ENCODE peak calls at places on chromosomes 1 and 21, in six cellular contexts. T is cardiac muscle cell; K is tibial nerve; W is GM23248; I is CD4-positive, CD25-positive, alpha-beta regulatory T cell; R is right cardiac atrium. E is an unnamed sample. For H3K9me3 and H3K27me3, the result is how much of the 10 kb centered on the place peaks cover.

GRCh38 chr1:234986750-234987414 is 141.8 kb downstream of the TOMM20 start:
- DNase-seq in T (peak), I (no peak), R (no peak), W (no peak), K (no peak), E (no peak)

GRCh38 chr21:35217504-35218060 is 168.5 kb upstream of the RUNX1 start:
- DNase-seq in T (peak), R (no peak), K (no peak), W (peak), I (no peak), E (no peak)

GRCh38 chr1:244305776-244306341 is 145.8 kb downstream of the ADSS2 start:
- DNase-seq in I (no peak), W (no peak), T (no peak), R (no peak), K (no peak), E (no peak)

GRCh38 chr1:232528472-232529089 is 101.4 kb downstream of the SIPA1L2 start:
- DNase-seq in K (no peak), T (no peak), R (no peak), I (no peak), W (no peak), E (no peak)

GRCh38 chr1:215517441-215517891 is 49.6 kb upstream of the KCTD3 start:
- DNase-seq in T (peak), W (peak), R (no peak), I (no peak), K (no peak), E (no peak)

GRCh38 chr1:205543351-205544305 is 39.2 kb downstream of the CDK18 start:
- DNase-seq in K (peak), T (peak), W (peak), I (no peak), R (peak), E (peak)

GRCh38 chr1:37807220-37807554 is 403 bp upstream of the C1orf122 start:
- DNase-seq in R (no peak), K (no peak), W (peak), T (no peak), I (no peak), E (no peak)

GRCh38 chr1:207672525-207673130 is 27.7 kb downstream of the CR1L start:
- DNase-seq in K (no peak), T (no peak), R (no peak), I (no peak), W (peak), E (no peak)

GRCh38 chr1:38651669-38652068 is 207.9 kb downstream of the RRAGC start:
- DNase-seq in I (no peak), T (no peak), W (no peak), K (no peak), R (no peak), E (no peak)

GRCh38 chr1:67831850-67832513 is 1.3 kb downstream of the GNG12 start:
- DNase-seq in R (peak), T (peak), W (peak), K (peak), I (no peak), E (no peak)

GRCh38 chr1:85935234-85935633 is 221.3 kb downstream of the COL24A1 start:
- DNase-seq in R (no peak), I (no peak), W (peak), K (no peak), T (no peak), E (no peak)

GRCh38 chr1:154176341-154176740 is 15.6 kb downstream of the TPM3 start:
- DNase-seq in T (peak), I (no peak), K (peak), W (peak), R (no peak), E (no peak)

GRCh38 chr1:93751391-93752250 is 70.0 kb upstream of the BCAR3 start:
- DNase-seq in I (no peak), R (peak), W (peak), T (no peak), K (no peak), E (no peak)

GRCh38 chr1:5164155-5164554 is 509.7 kb downstream of the AJAP1 start:
- DNase-seq in R (no peak), T (no peak), K (no peak), W (no peak), I (no peak), E (no peak)

GRCh38 chr1:172399369-172400072 is 21.0 kb upstream of the C1orf105 start:
- DNase-seq in T (peak), I (peak), R (peak), K (peak), W (peak), E (no peak)

GRCh38 chr1:110476028-110476765 is 25.2 kb downstream of the PROK1 start:
- DNase-seq in W (no peak), K (no peak), I (no peak), T (peak), R (no peak), E (no peak)

GRCh38 chr21:26842976-26843911 is 2.0 kb downstream of the ADAMTS1 start:
- DNase-seq in K (peak), I (no peak), R (peak), T (peak), W (peak), E (no peak)

GRCh38 chr1:12595839-12596821 is 21.9 kb downstream of the DHRS3 start:
- DNase-seq in T (peak), K (peak), I (no peak), R (peak), W (peak), E (no peak)

GRCh38 chr21:42661688-42662429 is 8.4 kb downstream of the PDE9A start:
- DNase-seq in I (no peak), W (no peak), K (no peak), R (no peak), T (no peak), E (no peak)

GRCh38 chr21:42657676-42658319 is 4.4 kb downstream of the PDE9A start:
- DNase-seq in W (no peak), R (no peak), T (no peak), I (no peak), K (no peak), E (no peak)

GRCh38 chr21:42658320-42659105 is 5.1 kb downstream of the PDE9A start:
- DNase-seq in T (no peak), K (no peak), I (no peak), W (no peak), R (peak), E (no peak)

GRCh38 chr21:42659416-42660117 is 6.1 kb downstream of the PDE9A start:
- DNase-seq in W (no peak), R (no peak), K (no peak), T (no peak), I (no peak), E (no peak)

GRCh38 chr21:42660118-42660470 is 6.7 kb downstream of the PDE9A start:
- DNase-seq in W (no peak), T (no peak), R (no peak), I (no peak), K (no peak), E (no peak)
- H3K27ac ChIP-seq in W (no peak), T (no peak), R (no peak), I (no peak), K (peak), E (no peak)

GRCh38 chr1:49333946-49334345 is 557.3 kb upstream of the BEND5 start:
- DNase-seq in I (no peak), K (no peak), R (no peak), T (no peak), W (no peak), E (no peak)
- H3K9me3 ChIP-seq in I (under half), K (under half), R (under half), T (under half), W (under half), E (under half)

GRCh38 chr1:229270547-229271447 is at the start of gene RAB4A:
- DNase-seq in K (peak), T (peak), R (peak), W (peak), I (peak), E (peak)

GRCh38 chr1:229273507-229274232 is 2.8 kb downstream of the RAB4A start:
- DNase-seq in W (no peak), R (no peak), T (peak), I (no peak), K (no peak), E (no peak)

GRCh38 chr1:229272164-229273158 is 1.6 kb downstream of the RAB4A start:
- DNase-seq in K (no peak), R (no peak), I (no peak), W (peak), T (no peak), E (no peak)

GRCh38 chr1:229268505-229268904 is 2.4 kb upstream of the RAB4A start:
- DNase-seq in K (no peak), T (no peak), R (no peak), W (peak), I (no peak), E (no peak)

DNA sequence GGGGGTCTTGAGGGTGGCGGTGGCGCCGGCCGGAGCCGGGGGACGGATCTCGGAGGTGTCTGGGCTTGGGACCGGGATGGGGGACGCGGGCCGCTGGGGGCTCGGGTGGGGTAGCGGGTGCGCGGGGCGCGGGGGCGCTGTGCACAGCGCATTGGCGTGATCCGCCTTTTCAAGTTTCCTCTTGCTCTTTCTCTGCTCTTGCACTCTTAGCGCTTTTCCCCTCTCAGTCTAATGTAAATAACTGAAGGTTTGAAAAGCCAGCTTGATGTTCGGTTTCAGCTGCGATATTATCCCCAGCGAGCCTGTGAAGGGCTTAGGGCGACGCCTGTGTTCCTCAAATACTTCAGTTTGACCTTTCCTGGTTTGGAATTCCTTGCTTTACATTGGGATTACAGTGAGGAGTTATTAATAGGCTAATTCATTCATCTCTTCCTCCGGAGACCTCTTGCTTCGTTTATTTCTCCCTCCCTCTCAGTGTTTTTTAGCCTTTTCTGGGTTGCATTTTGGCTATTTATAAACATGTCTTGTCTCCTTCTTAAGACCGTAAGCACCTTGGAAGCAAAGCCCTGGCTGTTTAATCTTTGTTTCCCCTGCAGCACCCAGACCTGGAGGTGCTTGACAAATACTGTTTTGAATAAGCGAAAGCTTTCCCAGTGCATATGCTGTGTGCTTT is 673 bp downstream of the RAB4A start:
- DNase-seq in K (no peak), R (no peak), T (peak), W (peak), I (peak), E (peak)
- H3K27me3 ChIP-seq in K (under half), R (under half), T (under half), W (under half), I (under half), E (under half)

GRCh38 chr1:43980255-43981134 is 1.5 kb downstream of the B4GALT2 start:
- DNase-seq in I (no peak), W (peak), K (no peak), R (no peak), T (peak), E (no peak)

GRCh38 chr1:43979528-43980254 is 681 bp downstream of the B4GALT2 start:
- DNase-seq in T (peak), I (no peak), K (peak), W (peak), R (peak), E (no peak)

GRCh38 chr1:43978551-43979260 is at the start of gene B4GALT2:
- DNase-seq in R (peak), K (no peak), I (peak), T (peak), W (peak), E (peak)

GRCh38 chr1:43978264-43978550 is 803 bp upstream of the B4GALT2 start:
- DNase-seq in R (no peak), I (no peak), K (no peak), T (no peak), W (no peak), E (no peak)

DNA sequence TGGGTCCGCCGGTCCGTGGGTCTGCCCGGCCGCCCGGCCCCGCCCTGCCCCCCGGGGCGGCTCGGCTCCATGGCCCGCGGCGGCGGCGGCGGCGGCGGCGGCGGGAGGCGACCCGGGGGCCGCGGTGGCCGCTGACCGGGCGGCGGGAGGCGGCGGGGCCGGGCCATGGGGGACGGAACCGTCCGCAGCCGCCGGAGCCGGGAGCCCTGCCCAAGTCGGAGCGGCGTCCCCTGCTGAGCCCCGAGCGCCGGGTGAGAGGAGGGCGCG is 184 bp downstream of the B4GALT2 start:
- DNase-seq in W (no peak), R (no peak), T (no peak), I (no peak), K (no peak), E (no peak)
- H3K27ac ChIP-seq in W (peak), R (no peak), T (no peak), I (no peak), K (peak), E (no peak)